ENCODE peak calls at places on chromosomes 5 and 9, in seven cellular contexts. S is body of pancreas, X is fibroblast of mammary gland, C is fibroblast of lung, T is OCI-LY7, O is K562, F is HepG2. K is an unnamed sample.

GRCh38 chr9:92668746-92669526 is 995 bp downstream of the IPPK start:
- DNase-seq in X (peak), F (peak), O (peak), C (peak), S (peak), T (peak), K (peak)

GRCh38 chr9:36731068-36731467 is 158.4 kb downstream of the MELK start:
- DNase-seq in T (no peak), O (no peak), C (no peak), X (no peak), F (no peak), S (no peak), K (no peak)

GRCh38 chr5:94314507-94315170 is 303.8 kb downstream of the KIAA0825 start:
- DNase-seq in S (no peak), F (no peak), C (peak), X (peak), O (no peak), T (no peak), K (no peak)

GRCh38 chr9:94014066-94014654 is 59.0 kb upstream of the BARX1 start:
- DNase-seq in S (no peak), X (peak), O (peak), C (peak), F (peak), T (peak), K (peak)

GRCh38 chr5:137646761-137647160 is 89.1 kb downstream of the KLHL3 start:
- DNase-seq in X (no peak), F (no peak), O (no peak), C (no peak), T (no peak), S (no peak), K (no peak)

GRCh38 chr9:132708769-132709168 is 38.5 kb downstream of the GTF3C4 start:
- DNase-seq in X (no peak), O (no peak), F (no peak), C (no peak), T (no peak), S (no peak), K (no peak)

GRCh38 chr5:115297043-115297442 is 589 bp upstream of the CCDC112 start:
- DNase-seq in O (no peak), T (no peak), C (no peak), S (no peak), X (peak), F (no peak), K (no peak)

GRCh38 chr9:107751522-107752235 is 262.1 kb upstream of the KLF4 start:
- DNase-seq in C (peak), F (peak), S (no peak), T (no peak), O (no peak), X (peak), K (peak)

GRCh38 chr5:153168226-153168625 is 322.2 kb upstream of the GRIA1 start:
- DNase-seq in S (no peak), X (peak), O (no peak), T (no peak), C (no peak), F (no peak), K (no peak)

GRCh38 chr5:137304227-137304874 is 194.8 kb downstream of the SPOCK1 start:
- DNase-seq in X (no peak), C (no peak), S (peak), F (no peak), O (no peak), T (no peak), K (no peak)

GRCh38 chr9:16964228-16964627 is 93.8 kb upstream of the BNC2 start:
- DNase-seq in S (no peak), C (peak), T (no peak), X (peak), F (no peak), O (no peak), K (no peak)

GRCh38 chr5:36744678-36745659 is 131.6 kb upstream of the NIPBL start:
- DNase-seq in F (peak), T (peak), C (peak), S (peak), X (peak), O (peak), K (peak)

GRCh38 chr5:61332369-61332745 is 299 bp downstream of the ZSWIM6 start:
- DNase-seq in T (no peak), S (peak), F (no peak), C (no peak), O (no peak), X (no peak), K (peak)

GRCh38 chr9:100525563-100525962 is 52.3 kb upstream of the CAVIN4 start:
- DNase-seq in C (no peak), F (no peak), O (peak), X (peak), S (no peak), T (no peak), K (no peak)

GRCh38 chr5:38060354-38060753 is 198.0 kb upstream of the EGFLAM start:
- DNase-seq in T (no peak), F (peak), C (peak), X (no peak), O (no peak), S (no peak), K (no peak)

GRCh38 chr5:172782169-172783039 is 11.4 kb upstream of the DUSP1 start:
- DNase-seq in F (peak), S (no peak), O (no peak), X (peak), T (no peak), C (peak), K (no peak)

GRCh38 chr9:136342191-136343120 is 15.1 kb downstream of the GPSM1 start:
- DNase-seq in O (peak), C (peak), T (peak), F (no peak), X (peak), S (peak), K (peak)
- H3K4me3 ChIP-seq in O (peak), C (no peak), T (peak), F (peak), X (no peak), S (peak), K (no peak)

GRCh38 chr9:121776739-121777637 is 125.6 kb downstream of the DAB2IP start:
- DNase-seq in O (no peak), S (no peak), F (no peak), C (no peak), T (no peak), X (no peak), K (no peak)

GRCh38 chr9:121776009-121776738 is 124.7 kb downstream of the DAB2IP start:
- DNase-seq in F (no peak), C (no peak), O (no peak), S (peak), X (no peak), T (no peak), K (no peak)

GRCh38 chr9:121773954-121774714 is 122.7 kb downstream of the DAB2IP start:
- DNase-seq in F (no peak), C (no peak), X (no peak), S (no peak), O (no peak), T (no peak), K (no peak)

GRCh38 chr9:121773286-121773953 is 122.0 kb downstream of the DAB2IP start:
- DNase-seq in S (no peak), F (no peak), T (no peak), O (no peak), C (no peak), X (no peak), K (no peak)

DNA sequence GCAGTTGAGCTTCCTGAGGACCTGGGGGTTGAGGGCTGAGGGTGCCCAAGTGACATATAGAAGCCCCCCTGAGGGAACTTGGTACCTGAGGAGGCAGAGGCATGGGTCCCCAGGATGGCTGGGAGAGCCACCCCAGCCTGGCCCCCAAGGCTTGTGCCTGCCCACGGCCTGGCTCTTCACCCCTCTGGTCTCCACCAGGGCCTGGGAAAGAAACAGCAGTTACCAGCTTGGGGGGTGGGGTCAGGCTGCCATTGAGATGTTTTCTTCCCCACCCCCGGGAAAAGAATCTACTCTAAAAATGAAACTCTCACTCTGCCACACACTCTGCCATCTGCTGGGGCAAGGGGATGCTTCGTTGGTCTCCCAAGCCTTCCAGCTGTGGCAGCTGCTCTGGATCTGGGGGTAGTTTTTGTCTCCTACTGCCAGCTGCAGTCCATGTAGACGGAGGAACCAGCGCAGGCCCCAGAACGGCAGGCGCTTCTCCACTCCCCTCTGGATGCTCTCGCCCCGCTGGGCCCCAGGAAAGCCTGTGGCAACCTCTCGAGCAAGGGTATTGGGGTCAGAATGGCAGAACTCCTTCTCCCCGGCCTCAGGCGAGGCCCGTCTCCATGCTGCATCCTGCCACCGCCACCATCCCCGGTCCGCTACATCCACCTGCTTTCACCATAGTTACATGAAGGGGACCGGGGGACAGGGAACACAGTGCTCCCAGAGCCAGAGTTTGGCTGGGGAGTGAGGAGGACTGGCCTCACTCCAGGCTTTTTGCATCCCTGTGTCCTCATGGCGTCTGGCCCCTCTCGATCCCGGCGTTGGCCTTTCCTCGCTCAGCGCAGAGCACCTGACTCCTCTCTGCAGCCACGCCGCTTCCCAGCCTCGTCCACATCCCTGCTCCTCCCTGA is 123.5 kb downstream of the DAB2IP start:
- DNase-seq in O (no peak), T (no peak), F (no peak), C (no peak), S (no peak), X (no peak), K (no peak)
- TF ChIP-seq CTCF in O (no peak), T (no peak), F (no peak), C (no peak), S (no peak), X (no peak), K (no peak)

DNA sequence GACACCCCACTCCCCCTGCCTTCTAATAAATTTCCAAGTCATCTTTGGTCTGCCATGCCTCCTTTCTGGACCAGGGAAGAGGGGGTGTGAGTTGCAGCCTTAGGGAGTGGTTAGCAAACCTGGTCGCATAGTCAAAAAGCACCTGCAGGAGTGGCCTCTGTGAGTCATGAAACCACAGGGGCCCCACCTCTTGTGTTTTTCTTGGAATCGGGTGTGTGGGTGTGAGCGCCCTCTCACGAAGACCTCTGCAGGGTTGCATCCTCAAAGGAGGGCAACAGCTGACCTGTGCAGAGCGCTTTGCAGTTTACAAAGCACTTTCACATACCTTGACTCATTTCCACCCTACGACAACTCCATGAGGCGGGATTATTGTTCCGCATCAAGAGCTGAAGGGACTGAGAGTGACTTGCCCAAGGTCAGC is 36.8 kb upstream of the TEX48 start:
- DNase-seq in X (no peak), O (no peak), F (no peak), T (no peak), S (no peak), C (no peak), K (peak)
- H3K4me3 ChIP-seq in X (no peak), O (no peak), F (no peak), T (no peak), S (no peak), C (no peak), K (no peak)

GRCh38 chr9:134558124-134558805 is 83.3 kb upstream of the COL5A1 start:
- DNase-seq in X (no peak), F (no peak), T (no peak), S (no peak), C (no peak), O (no peak), K (no peak)
- TF ChIP-seq CTCF in X (no peak), F (no peak), T (no peak), S (no peak), C (no peak), O (no peak), K (no peak)

DNA sequence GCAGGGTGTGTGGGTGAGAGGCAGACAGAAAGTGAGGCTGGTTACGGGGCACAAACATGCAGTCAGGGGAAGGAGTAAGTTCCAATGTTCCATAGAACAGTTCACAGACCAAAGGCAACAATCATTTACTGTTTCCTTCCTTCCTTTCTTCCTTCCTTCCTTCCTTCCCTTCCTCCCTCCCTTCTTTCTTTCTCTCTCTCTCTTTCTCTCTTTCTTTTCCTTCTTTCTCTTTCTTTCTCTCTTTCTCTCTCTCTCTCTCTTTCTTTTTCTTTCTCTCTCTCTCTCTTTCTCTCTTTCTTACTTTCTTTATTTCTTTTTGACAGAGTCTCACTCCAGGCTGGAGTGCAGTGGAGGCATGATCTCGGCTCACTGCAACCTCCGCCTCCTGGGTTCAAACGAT is 125.8 kb upstream of the LPCAT1 start:
- DNase-seq in O (no peak), T (no peak), S (no peak), C (no peak), F (no peak), X (no peak), K (no peak)
- H3K4me3 ChIP-seq in O (no peak), T (no peak), S (no peak), C (no peak), F (no peak), X (no peak), K (no peak)

GRCh38 chr5:103371046-103371603 is 112.6 kb downstream of the MACIR start:
- DNase-seq in S (no peak), C (no peak), F (no peak), O (no peak), X (no peak), T (no peak), K (no peak)

GRCh38 chr5:103374473-103374963 is 116.0 kb downstream of the MACIR start:
- DNase-seq in C (no peak), S (no peak), X (no peak), F (no peak), O (no peak), T (no peak), K (no peak)

GRCh38 chr5:103373576-103374472 is 115.3 kb downstream of the MACIR start:
- DNase-seq in S (no peak), F (no peak), T (no peak), C (no peak), X (no peak), O (no peak), K (no peak)

GRCh38 chr5:103375863-103376591 is 117.5 kb downstream of the MACIR start:
- DNase-seq in X (no peak), O (no peak), S (no peak), T (no peak), F (peak), C (peak), K (no peak)

DNA sequence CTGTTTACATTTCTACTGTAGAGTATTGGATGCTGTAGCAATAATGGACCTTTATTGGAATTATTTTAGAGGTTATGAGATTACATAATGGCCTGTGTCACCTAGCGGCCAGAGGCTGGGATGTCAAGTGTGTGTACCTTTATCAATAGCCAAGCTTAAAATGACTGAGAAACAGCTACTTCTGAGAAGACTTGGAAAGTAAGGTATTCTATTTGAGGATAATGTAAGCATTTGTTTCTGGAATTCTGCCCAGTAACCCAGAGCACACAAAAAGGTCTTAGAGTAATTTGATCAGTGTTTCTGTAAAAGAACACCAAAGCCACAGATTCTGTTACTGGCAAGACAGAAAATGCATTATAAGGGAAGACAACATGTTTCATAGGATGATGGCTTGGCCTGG is 116.8 kb downstream of the MACIR start:
- DNase-seq in S (no peak), C (peak), T (no peak), O (peak), F (no peak), X (peak), K (peak)
- TF ChIP-seq CTCF in S (peak), C (no peak), T (peak), O (no peak), F (no peak), X (peak), K (peak)

GRCh38 chr5:30131-30530 is 61.8 kb upstream of the PLEKHG4B start:
- DNase-seq in X (no peak), O (no peak), C (no peak), T (peak), S (no peak), F (no peak), K (no peak)
- H3K4me3 ChIP-seq in X (no peak), O (no peak), C (no peak), T (peak), S (no peak), F (no peak), K (no peak)

GRCh38 chr9:127347831-127348699 is 48.9 kb upstream of the SLC2A8 start:
- DNase-seq in X (peak), T (peak), F (peak), S (no peak), O (no peak), C (peak), K (peak)
- TF ChIP-seq CTCF in X (peak), T (peak), F (peak), S (peak), O (no peak), C (peak), K (peak)

GRCh38 chr5:105687493-105687892 is 1983.2 kb downstream of the EFNA5 start:
- DNase-seq in F (no peak), T (no peak), O (no peak), X (no peak), S (no peak), C (no peak), K (no peak)
- H3K4me3 ChIP-seq in F (no peak), T (no peak), O (no peak), X (no peak), S (no peak), C (no peak), K (no peak)

DNA sequence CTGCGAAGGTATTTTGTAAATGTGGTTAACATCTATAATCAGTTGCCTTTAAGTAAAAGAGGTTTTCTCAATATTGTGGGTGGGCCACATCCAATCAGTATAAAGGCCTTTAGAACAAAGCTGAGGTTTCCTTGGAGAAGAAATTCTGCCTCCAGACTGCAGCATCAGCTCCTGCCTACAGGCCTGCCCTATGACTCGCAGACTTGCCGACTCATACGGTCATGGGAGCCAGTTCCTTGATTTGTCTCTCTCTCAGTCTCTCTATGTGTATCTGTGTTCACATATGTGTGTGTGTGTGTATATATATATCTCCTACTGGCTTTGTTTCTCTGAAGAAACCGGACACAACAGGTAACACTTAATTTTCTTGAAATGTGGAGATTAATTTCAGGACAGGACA is 45.3 kb downstream of the SLC36A1 start:
- DNase-seq in F (no peak), S (no peak), C (peak), X (peak), O (no peak), T (no peak), K (no peak)
- TF ChIP-seq CTCF in F (no peak), S (no peak), C (no peak), X (no peak), O (no peak), T (no peak), K (no peak)